ENCODE peak calls at places on chromosomes 13 and 19, in six cellular contexts. C, D, T, F, Q and B are unnamed samples.

GRCh38 chr19:30395283-30395682 is 23.1 kb downstream of the ZNF536 start:
- DNase-seq in C (no peak), D (no peak), T (no peak), F (peak), Q (no peak), B (no peak)

GRCh38 chr19:56823956-56824355 is 16.6 kb downstream of the PEG3 start:
- DNase-seq in C (no peak), D (no peak), T (no peak), F (no peak), Q (no peak), B (no peak)

GRCh38 chr19:34226036-34226435 is 28.3 kb upstream of the GARRE1 start:
- DNase-seq in C (no peak), D (no peak), T (no peak), F (no peak), Q (no peak), B (no peak)

GRCh38 chr19:56252699-56253422 is 19.7 kb upstream of the EDDM13 start:
- DNase-seq in C (peak), D (peak), T (peak), F (peak), Q (peak), B (peak)

GRCh38 chr19:13526552-13526951 is 20.3 kb upstream of the CACNA1A start:
- DNase-seq in C (no peak), D (no peak), T (peak), F (peak), Q (no peak), B (peak)

GRCh38 chr19:33486936-33487793 is 34.4 kb downstream of the PEPD start:
- DNase-seq in C (no peak), D (no peak), T (no peak), F (no peak), Q (no peak), B (no peak)

GRCh38 chr13:34421849-34422475 is 520.1 kb upstream of the NBEA start:
- DNase-seq in C (no peak), D (no peak), T (no peak), F (no peak), Q (no peak), B (no peak)

GRCh38 chr13:32413284-32413683 is 14.6 kb downstream of the N4BP2L1 start:
- DNase-seq in C (no peak), D (no peak), T (no peak), F (no peak), Q (no peak), B (no peak)

GRCh38 chr13:62193919-62194318 is 778.3 kb upstream of the PCDH20 start:
- DNase-seq in C (no peak), D (no peak), T (no peak), F (no peak), Q (no peak), B (no peak)

GRCh38 chr13:48571121-48571901 is 38.4 kb upstream of the RCBTB2 start:
- DNase-seq in C (no peak), D (peak), T (no peak), F (peak), Q (peak), B (peak)

GRCh38 chr13:40114305-40114896 is 458.9 kb downstream of the COG6 start:
- DNase-seq in C (no peak), D (no peak), T (no peak), F (no peak), Q (no peak), B (no peak)

GRCh38 chr13:87259479-87260083 is 411.6 kb upstream of the SLITRK5 start:
- DNase-seq in C (no peak), D (no peak), T (peak), F (no peak), Q (peak), B (no peak)

GRCh38 chr19:2631213-2631821 is 71.2 kb downstream of the GNG7 start:
- DNase-seq in C (no peak), D (no peak), T (no peak), F (peak), Q (no peak), B (no peak)

GRCh38 chr13:20197361-20197834 is 4.7 kb upstream of the GJB2 start:
- DNase-seq in C (no peak), D (no peak), T (peak), F (peak), Q (peak), B (peak)

GRCh38 chr19:48746738-48747575 is at the start of gene IZUMO1:
- DNase-seq in C (peak), D (peak), T (peak), F (peak), Q (peak), B (peak)

GRCh38 chr13:107210216-107211010 is 642.5 kb upstream of the ARGLU1 start:
- DNase-seq in C (no peak), D (no peak), T (no peak), F (peak), Q (peak), B (no peak)

GRCh38 chr19:3387645-3388589 is 21.5 kb downstream of the NFIC start:
- DNase-seq in C (peak), D (peak), T (no peak), F (peak), Q (peak), B (peak)

DNA sequence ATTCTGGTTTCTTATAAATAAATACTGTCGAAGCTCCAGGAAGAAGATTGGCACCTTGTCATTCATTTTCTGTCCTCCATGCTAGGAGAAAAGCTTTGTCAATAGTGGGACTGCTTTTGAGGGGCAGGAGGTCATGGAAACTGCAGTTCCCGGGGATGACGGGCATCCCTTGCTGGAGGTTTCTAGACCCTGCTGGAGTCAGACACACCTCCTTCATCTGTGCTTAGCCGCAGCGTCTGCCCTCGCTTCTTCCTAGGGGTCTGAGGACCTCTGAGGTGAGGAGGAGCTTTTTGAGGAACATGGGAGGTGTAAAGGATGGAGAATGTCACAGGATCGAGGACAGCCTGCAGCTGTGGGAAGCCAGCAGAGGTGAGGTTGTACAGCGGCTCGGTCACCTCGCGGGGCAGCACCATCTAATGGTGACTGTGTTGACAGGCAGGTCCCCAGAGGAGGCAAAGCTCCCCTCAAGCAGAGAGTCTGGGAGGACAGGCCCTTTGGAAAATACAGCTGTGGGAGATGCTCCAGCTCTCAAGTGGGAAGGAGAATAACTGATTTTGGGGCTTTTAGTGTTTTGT is 172.7 kb upstream of the RNF113B start:
- DNase-seq in C (no peak), D (no peak), T (peak), F (no peak), Q (peak), B (no peak)
- TF ChIP-seq CTCF in C (no peak), D (no peak), T (peak), F (no peak), Q (peak), B (no peak)

DNA sequence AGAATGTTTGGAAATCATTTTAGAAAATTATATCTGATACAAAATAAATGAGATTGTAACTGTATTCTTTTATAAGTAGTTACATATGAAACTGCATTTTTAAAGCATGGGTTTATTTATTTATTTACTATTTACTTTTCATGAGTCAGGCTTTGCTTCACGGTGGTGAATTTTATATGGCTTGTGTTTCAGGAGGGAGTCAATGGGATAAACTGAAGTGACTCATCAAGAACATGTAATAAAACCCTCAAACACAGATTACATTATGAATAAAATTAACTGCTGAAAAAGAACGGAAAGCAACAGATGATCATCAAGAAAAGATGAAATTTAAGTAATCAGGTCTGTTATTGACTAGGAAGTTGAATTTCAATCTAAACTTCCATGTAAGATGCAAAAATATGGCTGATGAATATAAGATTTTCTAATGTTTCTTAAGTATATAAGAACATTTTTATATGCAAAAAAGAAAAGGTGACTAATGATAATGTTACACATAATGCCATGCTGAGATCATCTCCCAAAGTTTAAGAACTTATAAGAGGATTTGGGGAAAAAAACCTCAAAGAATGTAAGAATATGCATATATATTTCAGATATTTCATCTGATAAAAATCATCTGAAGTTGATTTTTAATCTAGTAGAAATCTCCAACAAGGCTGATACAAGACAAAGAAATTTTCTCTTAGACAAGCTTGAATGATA is 383.6 kb downstream of the SLITRK1 start:
- DNase-seq in C (no peak), D (no peak), T (no peak), F (peak), Q (no peak), B (no peak)
- H3K4me3 ChIP-seq in C (no peak), D (no peak), T (no peak), F (no peak), Q (no peak), B (no peak)

DNA sequence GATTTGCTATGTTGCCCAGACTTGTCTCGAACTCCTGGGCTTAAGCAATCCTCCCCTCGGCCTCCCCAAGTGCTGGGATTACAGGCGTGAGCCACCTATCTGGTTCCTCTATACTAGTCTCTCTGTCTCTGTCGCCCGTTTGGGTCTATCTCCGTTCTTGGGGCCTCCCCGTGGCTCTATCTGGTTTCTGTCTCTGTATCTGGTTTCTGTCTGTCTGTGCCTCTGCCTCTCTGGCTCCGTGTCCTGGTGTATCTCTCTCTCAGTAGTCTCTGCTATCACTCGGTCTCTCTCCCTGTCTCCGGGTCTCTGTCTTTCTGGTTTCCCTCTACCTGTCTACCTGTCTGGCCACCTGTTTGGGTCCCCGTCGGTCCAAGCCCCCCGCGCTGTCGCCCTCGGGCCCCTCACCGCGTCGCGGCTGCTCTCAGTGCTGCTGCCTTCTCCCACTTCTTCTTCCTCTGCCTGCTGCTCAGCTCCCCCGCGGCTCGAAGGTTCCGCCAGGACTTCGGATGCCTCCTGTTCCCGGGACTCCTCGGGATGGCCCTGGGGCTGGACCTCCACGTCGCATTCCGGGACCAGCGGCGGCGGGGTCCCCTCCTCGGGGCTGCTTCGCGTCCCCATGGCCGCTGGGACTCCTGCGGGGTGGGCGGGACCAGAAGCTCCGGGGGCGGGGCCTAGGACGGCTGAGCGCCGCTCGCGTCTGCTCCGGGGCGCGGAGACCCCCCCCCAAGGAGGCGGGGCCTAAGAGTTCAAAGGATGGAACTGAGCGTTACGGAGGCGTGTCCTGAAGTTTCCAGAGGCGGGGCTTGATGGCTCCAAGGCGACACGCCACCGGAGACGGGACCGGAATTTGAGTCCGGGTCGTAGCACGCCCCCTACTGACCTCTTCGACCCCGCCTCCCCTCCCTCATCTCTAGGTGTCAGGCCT is 783 bp downstream of the PHLDB3 start:
- DNase-seq in C (peak), D (peak), T (peak), F (peak), Q (peak), B (peak)
- TF ChIP-seq CTCF in C (no peak), D (no peak), T (peak), F (no peak), Q (peak), B (no peak)

GRCh38 chr13:41315466-41316047 is 4.5 kb downstream of the NAA16 start:
- DNase-seq in C (no peak), D (no peak), T (no peak), F (peak), Q (no peak), B (no peak)
- H3K4me3 ChIP-seq in C (no peak), D (no peak), T (peak), F (no peak), Q (no peak), B (no peak)

GRCh38 chr19:49817964-49818690 is at the start of gene MED25:
- DNase-seq in C (peak), D (peak), T (peak), F (peak), Q (peak), B (no peak)
- TF ChIP-seq CTCF in C (peak), D (peak), T (peak), F (no peak), Q (no peak), B (no peak)

GRCh38 chr13:101425623-101426022 is 9.3 kb upstream of the NALCN start:
- DNase-seq in C (no peak), D (no peak), T (no peak), F (no peak), Q (no peak), B (no peak)
- H3K4me3 ChIP-seq in C (no peak), D (no peak), T (no peak), F (no peak), Q (no peak), B (no peak)

GRCh38 chr19:45571457-45572220 is 13.0 kb downstream of the OPA3 start:
- DNase-seq in C (no peak), D (no peak), T (no peak), F (no peak), Q (no peak), B (no peak)

GRCh38 chr19:45574526-45574925 is 10.1 kb downstream of the OPA3 start:
- DNase-seq in C (no peak), D (no peak), T (no peak), F (no peak), Q (no peak), B (no peak)

GRCh38 chr19:45568732-45569131 is 15.9 kb downstream of the OPA3 start:
- DNase-seq in C (no peak), D (no peak), T (no peak), F (peak), Q (peak), B (no peak)

GRCh38 chr19:45567609-45568008 is 17.0 kb downstream of the OPA3 start:
- DNase-seq in C (no peak), D (no peak), T (no peak), F (no peak), Q (no peak), B (no peak)

GRCh38 chr19:45569619-45570421 is 14.8 kb downstream of the OPA3 start:
- DNase-seq in C (peak), D (no peak), T (peak), F (peak), Q (peak), B (no peak)
- TF ChIP-seq CTCF in C (peak), D (peak), T (peak), F (peak), Q (peak), B (peak)

GRCh38 chr13:100403675-100404074 is 184.9 kb downstream of the GGACT start:
- DNase-seq in C (no peak), D (no peak), T (peak), F (no peak), Q (no peak), B (no peak)

GRCh38 chr13:100409132-100409531 is 179.5 kb downstream of the GGACT start:
- DNase-seq in C (no peak), D (no peak), T (peak), F (no peak), Q (no peak), B (no peak)
- H3K4me3 ChIP-seq in C (no peak), D (no peak), T (no peak), F (no peak), Q (no peak), B (no peak)